ENCODE peak calls at places on chromosomes 16 and 17, in six cellular contexts. U is mucosa of descending colon, F is A549, T is BJ, E is bronchial epithelial cell, O is fibroblast of mammary gland. N is an unnamed sample.

GRCh38 chr17:69883139-69883538 is 191.9 kb upstream of the KCNJ16 start:
- DNase-seq in T (no peak), F (no peak), U (no peak), E (no peak), O (no peak), N (no peak)

GRCh38 chr17:60901222-60901621 is 223.6 kb downstream of the BCAS3 start:
- DNase-seq in F (no peak), O (peak; percentile 31), T (no peak), U (no peak), E (peak; percentile 20), N (peak; percentile 24)

GRCh38 chr17:42399948-42400843 is 12.0 kb upstream of the STAT3 start:
- DNase-seq in F (no peak), U (no peak), O (no peak), T (no peak), E (no peak), N (no peak)

GRCh38 chr16:19517424-19518089 is 4.3 kb downstream of the GDE1 start:
- DNase-seq in F (peak; percentile 35), T (no peak), O (peak; percentile 86), U (no peak), E (peak; percentile 98), N (peak; percentile 22)

GRCh38 chr17:80104321-80104955 is 3.1 kb downstream of the GAA start:
- DNase-seq in F (no peak), T (no peak), U (no peak), E (peak; percentile 28), O (no peak), N (peak; percentile 21)

GRCh38 chr17:69949931-69950330 is 125.1 kb upstream of the KCNJ16 start:
- DNase-seq in T (peak; percentile 64), F (no peak), O (no peak), U (no peak), E (no peak), N (no peak)

GRCh38 chr16:872436-873242 is 72.1 kb upstream of the GNG13 start:
- DNase-seq in E (no peak), F (no peak), T (no peak), O (no peak), U (peak; percentile 23), N (no peak)

GRCh38 chr16:48318630-48319029 is 66.6 kb downstream of the SIAH1 start:
- DNase-seq in O (peak; percentile 44), U (no peak), F (no peak), E (no peak), T (no peak), N (peak; percentile 79)

GRCh38 chr16:72203401-72203800 is 31.4 kb upstream of the PMFBP1 start:
- DNase-seq in U (no peak), F (no peak), O (peak; percentile 56), T (no peak), E (peak; percentile 62), N (peak; percentile 18)

GRCh38 chr17:68812876-68813584 is 142.2 kb downstream of the ABCA8 start:
- DNase-seq in T (no peak), E (no peak), O (peak; percentile 36), U (no peak), F (no peak), N (peak; percentile 62)

GRCh38 chr17:21524211-21524591 is 148.0 kb downstream of the KCNJ12 start:
- DNase-seq in T (no peak), U (no peak), E (no peak), O (no peak), F (no peak), N (no peak)

GRCh38 chr17:21530311-21530710 is 154.2 kb downstream of the KCNJ12 start:
- DNase-seq in O (no peak), F (no peak), E (no peak), T (no peak), U (no peak), N (peak; percentile 15)

GRCh38 chr17:21525464-21526130 is 149.4 kb downstream of the KCNJ12 start:
- DNase-seq in T (no peak), E (no peak), O (no peak), U (no peak), F (no peak), N (no peak)

GRCh38 chr17:21530841-21531240 is 154.7 kb downstream of the KCNJ12 start:
- DNase-seq in U (no peak), F (no peak), O (no peak), T (no peak), E (no peak), N (no peak)

DNA sequence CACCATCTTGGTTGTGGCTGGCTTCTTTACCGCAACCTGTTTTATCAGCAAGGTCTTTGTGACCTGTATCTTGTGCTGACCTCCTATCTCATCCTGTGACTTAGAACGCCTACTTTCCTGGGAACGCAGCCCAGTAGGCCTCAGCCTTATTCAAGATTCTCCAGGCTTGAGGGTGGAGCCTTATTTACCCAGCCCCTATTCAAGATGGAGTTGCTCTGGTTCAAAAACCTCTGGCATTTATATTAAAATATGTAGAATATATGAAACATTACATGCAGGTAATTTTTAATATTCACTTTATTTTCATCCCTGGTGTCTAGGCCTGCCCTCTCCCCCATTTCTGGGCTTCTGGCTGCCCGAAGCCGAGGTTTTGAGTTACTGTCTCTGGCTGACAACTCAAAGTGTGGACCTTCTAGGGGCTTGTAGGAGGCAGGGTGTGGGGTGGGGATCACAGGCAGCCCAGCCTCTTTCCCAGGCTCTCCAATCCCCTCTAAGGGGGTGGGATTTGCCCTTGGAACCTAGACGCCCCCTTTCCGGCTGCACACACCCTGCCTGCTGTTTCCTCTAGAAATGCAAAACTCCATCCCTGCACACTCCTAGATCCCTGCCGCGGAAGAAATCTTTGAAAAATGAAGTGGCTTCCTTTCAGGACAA is 152.0 kb downstream of the KCNJ12 start:
- DNase-seq in E (no peak), O (no peak), T (no peak), U (no peak), F (no peak), N (no peak)
- TF ChIP-seq CTCF in E (no peak), O (no peak), T (no peak), U (no peak), F (no peak), N (no peak)

DNA sequence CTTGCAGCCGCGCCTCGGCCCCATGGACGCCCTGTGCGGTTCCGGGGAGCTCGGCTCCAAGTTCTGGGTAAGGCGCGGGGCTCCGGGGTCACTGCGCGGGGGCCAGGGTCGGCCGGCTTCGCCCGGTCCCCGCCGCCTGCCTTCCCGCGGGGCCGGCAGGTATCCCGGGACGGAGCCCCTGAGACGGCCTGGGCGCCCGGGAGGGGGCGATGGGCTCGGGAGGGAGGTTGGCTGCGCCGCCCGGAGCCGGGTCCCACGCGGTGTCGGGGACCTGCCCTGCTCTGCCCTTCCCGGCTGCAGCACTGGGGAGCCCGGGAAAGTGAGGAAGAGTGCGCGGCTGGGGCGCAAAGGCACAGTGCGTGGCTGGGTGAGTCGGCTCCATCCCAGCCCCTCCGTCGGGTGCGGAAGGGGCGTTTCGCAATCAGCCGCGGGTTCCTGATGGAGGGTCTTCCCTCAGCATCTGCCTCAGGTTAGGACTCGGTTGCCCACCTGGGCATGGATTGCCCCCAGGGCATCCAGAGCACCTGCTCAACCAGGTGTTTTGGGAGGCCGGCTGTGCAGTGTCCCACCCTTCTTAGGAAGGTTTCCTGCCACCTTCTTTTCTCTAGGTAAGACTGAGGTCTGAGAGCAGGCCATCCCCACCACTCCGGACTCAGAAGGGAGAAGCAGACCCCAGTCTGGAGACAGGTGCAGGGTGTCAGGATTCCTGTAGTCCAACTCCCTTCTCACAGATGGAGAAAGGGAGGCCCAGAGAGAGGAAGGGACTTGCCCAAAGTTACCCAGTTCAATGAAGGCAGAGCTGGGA is 436 bp downstream of the ABCC3 start:
- DNase-seq in F (no peak), O (no peak), E (no peak), T (no peak), U (peak; percentile 48), N (no peak)
- H3K4me3 ChIP-seq in F (peak overlapping the region; percentile 92), O (peak overlapping the region; percentile 60), E (peak overlapping the region; percentile 47), T (peak overlapping the region; percentile 71), U (peak overlapping the region; percentile 68), N (peak overlapping the region; percentile 57)

GRCh38 chr16:2026461-2027023 is at the start of gene NHERF2:
- DNase-seq in O (no peak), T (no peak), U (peak; percentile 64), E (no peak), F (no peak), N (no peak)

GRCh38 chr16:2028620-2029220 is 2.0 kb downstream of the NHERF2 start:
- DNase-seq in O (no peak), U (no peak), T (no peak), E (no peak), F (no peak), N (no peak)

GRCh38 chr16:2025878-2026460 is 733 bp upstream of the NHERF2 start:
- DNase-seq in O (no peak), E (no peak), F (no peak), T (no peak), U (peak; percentile 54), N (no peak)

GRCh38 chr16:2028146-2028545 is 1.4 kb downstream of the NHERF2 start:
- DNase-seq in U (no peak), F (no peak), O (no peak), T (no peak), E (no peak), N (no peak)

DNA sequence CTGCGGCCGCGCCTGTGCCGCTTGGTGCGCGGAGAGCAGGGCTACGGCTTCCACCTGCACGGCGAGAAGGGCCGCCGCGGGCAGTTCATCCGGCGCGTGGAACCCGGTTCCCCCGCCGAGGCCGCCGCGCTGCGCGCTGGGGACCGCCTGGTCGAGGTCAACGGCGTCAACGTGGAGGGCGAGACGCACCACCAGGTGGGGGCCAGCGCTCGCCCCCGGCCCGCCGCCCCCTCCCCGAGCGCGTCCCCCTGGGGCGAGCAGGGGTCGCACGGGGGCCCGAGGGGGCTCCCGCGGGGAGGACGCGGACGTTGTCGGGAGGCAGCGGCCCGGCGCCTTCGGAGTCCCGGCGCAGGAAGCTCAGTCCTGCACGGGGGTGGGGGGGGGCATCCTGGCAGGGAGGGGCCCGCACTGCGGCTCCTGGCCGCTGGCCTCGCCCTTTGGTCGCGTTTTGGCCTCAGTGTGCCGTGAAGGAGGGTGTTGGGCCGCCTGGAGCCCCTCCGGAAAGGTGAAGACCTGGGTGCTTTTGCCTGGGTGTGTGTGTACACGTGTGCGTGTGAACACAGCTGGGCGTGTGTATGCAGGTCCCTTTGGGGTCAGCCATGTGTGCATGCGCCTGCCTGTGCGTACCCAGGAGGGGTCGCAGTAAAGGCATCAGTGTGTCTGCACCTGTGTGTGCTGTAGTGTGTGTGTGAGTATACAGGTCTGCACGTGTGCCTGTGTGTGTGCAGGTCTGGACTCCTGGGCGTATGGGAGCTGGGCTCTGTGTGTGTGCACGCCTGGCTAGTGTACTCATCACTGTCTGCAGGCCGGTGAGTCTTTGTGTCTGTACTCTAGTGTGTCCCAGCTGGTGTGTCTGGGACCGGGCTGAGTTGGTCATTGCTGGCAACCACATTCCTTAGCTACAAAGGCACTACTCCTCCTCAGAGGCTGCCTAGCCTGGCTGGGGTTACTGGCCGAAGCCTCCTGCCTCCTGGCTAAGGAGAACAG is 615 bp downstream of the NHERF2 start:
- DNase-seq in U (peak; percentile 61), F (peak; percentile 43), E (peak; percentile 33), O (no peak), T (no peak), N (peak; percentile 20)
- TF ChIP-seq CTCF in U (no peak), F (no peak), E (no peak), O (no peak), T (peak; percentile 17), N (no peak)

GRCh38 chr17:32356750-32357149 is 6.8 kb downstream of the ZNF207 start:
- DNase-seq in F (no peak), T (no peak), U (no peak), E (peak; percentile 33), O (no peak), N (no peak)

GRCh38 chr17:32361270-32361669 is 11.3 kb downstream of the ZNF207 start:
- DNase-seq in U (no peak), T (no peak), O (no peak), F (no peak), E (no peak), N (no peak)

GRCh38 chr17:32356378-32356743 is 6.4 kb downstream of the ZNF207 start:
- DNase-seq in T (no peak), F (no peak), U (no peak), E (no peak), O (no peak), N (no peak)

GRCh38 chr17:32355649-32356377 is 5.9 kb downstream of the ZNF207 start:
- DNase-seq in O (peak; percentile 35), F (no peak), E (peak; percentile 55), U (no peak), T (no peak), N (no peak)

GRCh38 chr17:32357615-32358014 is 7.7 kb downstream of the ZNF207 start:
- DNase-seq in O (no peak), F (no peak), T (no peak), U (no peak), E (peak; percentile 63), N (no peak)
- H3K4me3 ChIP-seq in O (no peak overlapping the region), F (no peak overlapping the region), T (no peak overlapping the region), U (no peak overlapping the region), E (no peak overlapping the region), N (no peak overlapping the region)